ENCODE peak calls at places on chromosomes 3 and 15, in six cellular contexts. Z is aorta; S is NCI-H1694 treated with DMSO at 0.1 percent for 48 hours; K is stimulated activated CD8-positive, alpha-beta memory T cell treated with anti-CD3 and anti-CD28 coated beads, Interleukin-4, amount 100 ng/mL, for 4 hours; W is HEK293T; P is DMS153. T is an unnamed sample.

GRCh38 chr3:100086401-100086800 is 27.9 kb downstream of the FILIP1L start:
- DNase-seq in Z (no peak), S (no peak), K (no peak), W (no peak), P (no peak), T (no peak)

GRCh38 chr3:197027151-197027895 is 2.3 kb downstream of the MELTF start:
- DNase-seq in Z (peak; percentile 41), S (no peak), K (no peak), W (no peak), P (no peak), T (no peak)

GRCh38 chr3:166734734-166735133 is 645.4 kb downstream of the ZBBX start:
- DNase-seq in Z (no peak), S (no peak), K (no peak), W (no peak), P (no peak), T (no peak)

GRCh38 chr15:65460948-65461347 is 38.2 kb upstream of the IGDCC4 start:
- DNase-seq in Z (no peak), S (no peak), K (no peak), W (no peak), P (no peak), T (no peak)

GRCh38 chr15:50218291-50218690 is 36.3 kb downstream of the SLC27A2 start:
- DNase-seq in Z (no peak), S (no peak), K (no peak), W (no peak), P (no peak), T (no peak)

GRCh38 chr15:79380755-79381499 is 51.2 kb upstream of the MINAR1 start:
- DNase-seq in Z (peak; percentile 83), S (peak; percentile 37), K (peak; percentile 61), W (peak; percentile 75), P (no peak), T (peak; percentile 75)

GRCh38 chr15:67146214-67146613 is 80.8 kb downstream of the SMAD3 start:
- DNase-seq in Z (no peak), S (peak; percentile 68), K (no peak), W (no peak), P (no peak), T (peak; percentile 60)

GRCh38 chr3:70737656-70738309 is 425.3 kb upstream of the MDFIC2 start:
- DNase-seq in Z (no peak), S (no peak), K (no peak), W (no peak), P (peak; percentile 79), T (peak; percentile 1)

GRCh38 chr3:181700168-181701087 is 11.3 kb upstream of the SOX2 start:
- DNase-seq in Z (no peak), S (peak; percentile 78), K (no peak), W (peak; percentile 62), P (peak; percentile 33), T (peak; percentile 80)

GRCh38 chr15:55247766-55248427 is 41.7 kb downstream of the RAB27A start:
- DNase-seq in Z (no peak), S (no peak), K (no peak), W (no peak), P (no peak), T (no peak)

GRCh38 chr15:58248504-58248842 is 110.3 kb downstream of the AQP9 start:
- DNase-seq in Z (no peak), S (no peak), K (no peak), W (no peak), P (no peak), T (no peak)

GRCh38 chr3:71356272-71356671 is 227.3 kb downstream of the FOXP1 start:
- DNase-seq in Z (no peak), S (no peak), K (no peak), W (no peak), P (no peak), T (no peak)

GRCh38 chr15:26773917-26774316 is 1.1 kb upstream of the GABRB3 start:
- DNase-seq in Z (no peak), S (no peak), K (no peak), W (no peak), P (no peak), T (no peak)

GRCh38 chr15:76034111-76034510 is 21.9 kb upstream of the NRG4 start:
- DNase-seq in Z (no peak), S (no peak), K (no peak), W (no peak), P (no peak), T (no peak)

GRCh38 chr15:69661446-69661845 is 208.8 kb downstream of the RPLP1 start:
- DNase-seq in Z (no peak), S (no peak), K (no peak), W (no peak), P (no peak), T (peak; percentile 10)

GRCh38 chr3:96869316-96869715 is 54.9 kb downstream of the EPHA6 start:
- DNase-seq in Z (no peak), S (no peak), K (no peak), W (no peak), P (no peak), T (no peak)

GRCh38 chr15:63483521-63484371 is 20.6 kb upstream of the USP3 start:
- DNase-seq in Z (no peak), S (no peak), K (no peak), W (no peak), P (no peak), T (no peak)

GRCh38 chr3:44584646-44585501 is at the start of gene ZNF660:
- DNase-seq in Z (peak; percentile 76), S (peak; percentile 33), K (no peak), W (no peak), P (peak; percentile 62), T (peak; percentile 78)

GRCh38 chr3:4703054-4703480 is 209.9 kb downstream of the ITPR1 start:
- DNase-seq in Z (no peak), S (no peak), K (no peak), W (no peak), P (no peak), T (no peak)

GRCh38 chr15:40323953-40324937 is 753 bp downstream of the INAFM2 start:
- DNase-seq in Z (peak; percentile 69), S (no peak), K (no peak), W (no peak), P (no peak), T (peak; percentile 14)

GRCh38 chr15:36156855-36157521 is 422.4 kb upstream of the CDIN1 start:
- DNase-seq in Z (peak; percentile 47), S (no peak), K (no peak), W (no peak), P (no peak), T (no peak)

GRCh38 chr15:48667701-48668100 is 22.2 kb upstream of the FBN1 start:
- DNase-seq in Z (no peak), S (no peak), K (no peak), W (no peak), P (no peak), T (no peak)

GRCh38 chr15:66944121-66944520 is 121.3 kb upstream of the SMAD3 start:
- DNase-seq in Z (no peak), S (no peak), K (no peak), W (no peak), P (no peak), T (no peak)

GRCh38 chr15:68849477-68849876 is 28.8 kb upstream of the ANP32A start:
- DNase-seq in Z (no peak), S (no peak), K (no peak), W (no peak), P (no peak), T (no peak)

GRCh38 chr3:42120866-42121265 is 29.7 kb downstream of the TRAK1 start:
- DNase-seq in Z (no peak), S (no peak), K (no peak), W (no peak), P (no peak), T (peak; percentile 5)

GRCh38 chr3:112472676-112473075 is 26.6 kb downstream of the BTLA start:
- DNase-seq in Z (no peak), S (no peak), K (no peak), W (no peak), P (no peak), T (no peak)

GRCh38 chr3:107450254-107450653 is 72.5 kb upstream of the BBX start:
- DNase-seq in Z (no peak), S (no peak), K (no peak), W (no peak), P (no peak), T (no peak)

GRCh38 chr3:1666865-1667264 is 431.8 kb upstream of the CNTN4 start:
- DNase-seq in Z (no peak), S (no peak), K (no peak), W (no peak), P (no peak), T (no peak)

GRCh38 chr3:31968927-31969418 is 12.1 kb downstream of the OSBPL10 start:
- DNase-seq in Z (no peak), S (no peak), K (no peak), W (peak; percentile 28), P (no peak), T (no peak)

GRCh38 chr3:138578961-138579574 is 15.0 kb downstream of the CEP70 start:
- DNase-seq in Z (no peak), S (no peak), K (no peak), W (no peak), P (no peak), T (no peak)

GRCh38 chr15:78898540-78898939 is 25.9 kb downstream of the MORF4L1 start:
- DNase-seq in Z (no peak), S (no peak), K (no peak), W (no peak), P (no peak), T (no peak)

GRCh38 chr3:188353409-188353808 is 199.5 kb downstream of the LPP start:
- DNase-seq in Z (no peak), S (no peak), K (no peak), W (no peak), P (no peak), T (no peak)

GRCh38 chr3:195001961-195002861 is 268.7 kb downstream of the XXYLT1 start:
- DNase-seq in Z (no peak), S (peak; percentile 99), K (no peak), W (peak; percentile 61), P (peak; percentile 99), T (peak; percentile 99)

GRCh38 chr3:187139126-187139894 is at the start of gene RPL39L:
- DNase-seq in Z (peak; percentile 91), S (peak; percentile 8), K (peak; percentile 80), W (peak; percentile 83), P (peak; percentile 82), T (peak; percentile 55)

T was measured in NCI-H2171 treated with DMSO at 0.1 percent for 48 hours.